ENCODE peak calls at places on chromosomes 1 and 21, in four cellular contexts. X is cardiac muscle cell, S is HAP-1, T is esophagus squamous epithelium. O is an unnamed sample.

GRCh38 chr1:172423336-172423735 is 2.9 kb downstream of the C1orf105 start:
- DNase-seq in X (no peak), S (no peak), T (no peak), O (no peak)

GRCh38 chr21:16800536-16800935 is 712.3 kb upstream of the CXADR start:
- DNase-seq in X (no peak), S (no peak), T (no peak), O (no peak)

GRCh38 chr1:115838426-115838804 is 2.5 kb downstream of the NHLH2 start:
- DNase-seq in X (no peak), S (no peak), T (no peak), O (no peak)

GRCh38 chr1:226438007-226438406 is 30.1 kb upstream of the PARP1 start:
- DNase-seq in X (peak; percentile 50), S (no peak), T (no peak), O (no peak)

GRCh38 chr21:16539041-16539440 is 809.3 kb downstream of the USP25 start:
- DNase-seq in X (no peak), S (no peak), T (no peak), O (no peak)

GRCh38 chr21:44487831-44488230 is 32.5 kb downstream of the LRRC3 start:
- DNase-seq in X (no peak), S (peak; percentile 70), T (no peak), O (no peak)

GRCh38 chr1:212133319-212133718 is 97.8 kb downstream of the DTL start:
- DNase-seq in X (no peak), S (no peak), T (no peak), O (no peak)

GRCh38 chr1:155064109-155064812 is 721 bp downstream of the EFNA4 start:
- DNase-seq in X (no peak), S (peak; percentile 73), T (no peak), O (no peak)

GRCh38 chr1:203475012-203475981 is at the start of gene PRELP:
- DNase-seq in X (peak; percentile 60), S (peak; percentile 52), T (no peak), O (no peak)

GRCh38 chr1:234658143-234658542 is 48.2 kb upstream of the IRF2BP2 start:
- DNase-seq in X (peak; percentile 61), S (no peak), T (no peak), O (no peak)

GRCh38 chr1:45929257-45929687 is 125.9 kb downstream of the MAST2 start:
- DNase-seq in X (peak; percentile 87), S (no peak), T (no peak), O (no peak)

GRCh38 chr1:179080866-179081695 is 789 bp upstream of the TOR3A start:
- DNase-seq in X (no peak), S (no peak), T (no peak), O (no peak)

GRCh38 chr21:46325073-46325912 is 1.3 kb downstream of the PCNT start:
- DNase-seq in X (peak; percentile 62), S (peak; percentile 75), T (no peak), O (no peak)

DNA sequence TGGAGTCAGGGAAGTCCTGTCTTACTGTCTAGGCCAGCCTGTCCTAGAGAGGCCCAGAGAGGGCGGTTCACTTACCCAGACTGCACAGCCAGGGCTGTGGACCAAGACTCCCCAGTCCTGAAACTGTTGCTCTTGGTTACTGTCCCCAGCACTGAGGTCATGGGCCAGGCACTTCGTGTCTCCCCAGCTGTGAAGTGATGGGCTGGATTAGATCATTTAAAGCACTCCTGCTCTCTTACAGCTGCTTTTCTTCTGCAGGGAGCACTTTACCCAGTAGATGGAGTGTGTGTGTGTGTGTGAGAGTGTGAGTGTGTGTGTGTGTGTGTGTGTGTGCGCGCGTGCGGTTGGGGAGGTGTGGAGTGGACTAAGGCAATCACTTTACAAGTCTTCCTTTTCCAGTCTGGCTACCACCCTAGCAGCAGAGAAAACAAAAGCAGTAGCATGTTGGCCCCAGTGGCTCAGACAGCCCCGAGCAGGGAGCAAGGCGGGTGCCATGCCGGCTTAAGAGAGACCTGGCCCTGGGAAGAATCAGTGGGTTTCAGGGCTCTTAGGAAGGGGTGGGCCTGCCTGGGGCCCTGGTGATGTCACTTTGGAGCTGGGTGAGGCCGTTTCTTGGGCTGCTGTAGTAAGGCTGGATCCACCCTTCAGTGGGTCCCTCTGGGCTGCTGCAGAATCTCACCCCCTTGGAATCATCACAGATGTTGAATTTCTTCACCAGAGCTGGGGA is 2.4 kb downstream of the SPSB1 start:
- DNase-seq in X (peak; percentile 69), S (peak; percentile 43), T (no peak), O (no peak)
- H3K4me3 ChIP-seq in X (no peak overlapping the region), S (no peak overlapping the region), T (peak overlapping the region; percentile 85), O (peak overlapping the region; percentile 95)

GRCh38 chr1:31943546-31944184 is 5.5 kb upstream of the PTP4A2 start:
- DNase-seq in X (peak; percentile 34), S (no peak), T (no peak), O (no peak)
- H3K4me3 ChIP-seq in X (no peak overlapping the region), S (peak overlapping the region; percentile 28), T (no peak overlapping the region), O (no peak overlapping the region)

GRCh38 chr21:35528109-35529042 is 479.3 kb upstream of the RUNX1 start:
- DNase-seq in X (peak; percentile 32), S (no peak), T (no peak), O (no peak)
- H3K4me3 ChIP-seq in X (no peak overlapping the region), S (no peak overlapping the region), T (peak overlapping the region; percentile 15), O (peak overlapping the region; percentile 46)

GRCh38 chr21:40844935-40845334 is 2.0 kb downstream of the DSCAM start:
- DNase-seq in X (no peak), S (no peak), T (no peak), O (no peak)

GRCh38 chr21:40845621-40846020 is 1.3 kb downstream of the DSCAM start:
- DNase-seq in X (no peak), S (no peak), T (no peak), O (no peak)

GRCh38 chr21:40846566-40847411 is at the start of gene DSCAM:
- DNase-seq in X (no peak), S (no peak), T (no peak), O (no peak)

GRCh38 chr21:40847956-40848355 is 998 bp upstream of the DSCAM start:
- DNase-seq in X (no peak), S (no peak), T (no peak), O (no peak)

GRCh38 chr21:40846057-40846456 is 901 bp downstream of the DSCAM start:
- DNase-seq in X (no peak), S (no peak), T (no peak), O (no peak)
- H3K4me3 ChIP-seq in X (peak overlapping the region; percentile 22), S (no peak overlapping the region), T (no peak overlapping the region), O (no peak overlapping the region)

GRCh38 chr21:17853393-17854275 is 34.5 kb upstream of the C21orf91 start:
- DNase-seq in X (no peak), S (no peak), T (no peak), O (no peak)
- H3K4me3 ChIP-seq in X (no peak overlapping the region), S (no peak overlapping the region), T (no peak overlapping the region), O (no peak overlapping the region)

O was measured in ascending aorta.